ENCODE peak calls at places on chromosomes 12 and 14, in six cellular contexts. I is A549; N is lower leg skin; K is heart left ventricle; G is CD8-positive, alpha-beta T cell; C is endothelial cell. D is an unnamed sample.

GRCh38 chr12:19909418-19909817 is 458.9 kb upstream of the PDE3A start:
- DNase-seq in I (no peak), N (no peak), K (no peak), G (no peak), C (no peak), D (no peak)

GRCh38 chr12:76374395-76375020 is 26.3 kb upstream of the BBS10 start:
- DNase-seq in I (peak), N (no peak), K (no peak), G (no peak), C (no peak), D (peak)

GRCh38 chr12:109640961-109641360 is 67.4 kb downstream of the MVK start:
- DNase-seq in I (no peak), N (no peak), K (no peak), G (no peak), C (no peak), D (no peak)

GRCh38 chr14:102683399-102684275 is 91.2 kb downstream of the RCOR1 start:
- DNase-seq in I (no peak), N (no peak), K (no peak), G (no peak), C (no peak), D (no peak)

GRCh38 chr14:90567991-90568390 is 171.2 kb downstream of the CALM1 start:
- DNase-seq in I (no peak), N (no peak), K (no peak), G (no peak), C (no peak), D (no peak)

GRCh38 chr12:71223139-71223538 is 65.3 kb upstream of the TSPAN8 start:
- DNase-seq in I (no peak), N (no peak), K (no peak), G (no peak), C (no peak), D (no peak)

GRCh38 chr12:77615331-77615730 is 215.4 kb upstream of the NAV3 start:
- DNase-seq in I (peak), N (no peak), K (no peak), G (no peak), C (no peak), D (peak)

GRCh38 chr12:110279976-110280783 is 867 bp upstream of the ATP2A2 start:
- DNase-seq in I (peak), N (peak), K (peak), G (peak), C (peak), D (peak)

GRCh38 chr14:57352771-57353170 is 37.6 kb upstream of the NAA30 start:
- DNase-seq in I (no peak), N (no peak), K (no peak), G (no peak), C (no peak), D (no peak)

GRCh38 chr14:56659964-56660551 is 80.5 kb downstream of the TMEM260 start:
- DNase-seq in I (peak), N (no peak), K (no peak), G (no peak), C (no peak), D (peak)

GRCh38 chr12:6788972-6789905 is at the start of gene CD4:
- DNase-seq in I (no peak), N (peak), K (peak), G (no peak), C (no peak), D (no peak)

GRCh38 chr12:102321305-102322082 is 123.9 kb upstream of the PMCH start:
- DNase-seq in I (no peak), N (no peak), K (no peak), G (no peak), C (no peak), D (no peak)

GRCh38 chr14:92747701-92748258 is 647 bp downstream of the LGMN start:
- DNase-seq in I (no peak), N (no peak), K (no peak), G (no peak), C (no peak), D (peak)

GRCh38 chr12:55696141-55696540 is 11.6 kb downstream of the ITGA7 start:
- DNase-seq in I (no peak), N (peak), K (no peak), G (no peak), C (no peak), D (no peak)

DNA sequence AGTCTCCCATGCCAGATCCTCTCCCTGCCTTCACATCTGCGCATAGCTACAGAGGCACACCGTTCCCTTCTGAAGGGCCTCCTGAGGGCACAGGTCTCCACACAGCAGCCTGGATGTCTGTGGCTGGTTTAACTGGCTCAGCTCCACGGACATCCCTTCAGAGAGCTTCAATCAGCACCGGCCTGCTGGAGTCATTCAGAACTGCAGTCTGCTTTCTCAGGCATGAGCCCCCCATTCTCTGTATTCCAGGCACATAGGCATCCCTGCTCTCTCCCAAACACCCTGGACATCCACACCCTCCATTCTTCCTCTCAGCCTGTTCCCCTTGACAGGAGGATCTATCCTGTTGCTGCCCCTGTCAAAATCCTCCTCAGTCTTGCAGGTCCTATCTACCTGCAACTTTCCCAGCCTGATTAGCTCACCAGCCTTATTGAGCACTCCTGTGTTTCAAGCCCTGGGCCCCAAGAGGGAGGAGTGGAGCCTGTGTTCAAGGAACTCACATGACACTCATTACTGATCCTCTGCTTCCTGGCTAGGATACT is 2.9 kb upstream of the DHRS2 start:
- DNase-seq in I (no peak), N (peak), K (no peak), G (no peak), C (peak), D (no peak)
- TF ChIP-seq CTCF in I (no peak), N (no peak), K (no peak), G (no peak), C (peak), D (no peak)

GRCh38 chr12:51924551-51925399 is 17.5 kb downstream of the ACVRL1 start:
- DNase-seq in I (no peak), N (peak), K (no peak), G (no peak), C (no peak), D (no peak)

GRCh38 chr12:51923506-51924365 is 16.4 kb downstream of the ACVRL1 start:
- DNase-seq in I (no peak), N (peak), K (peak), G (peak), C (peak), D (peak)

GRCh38 chr12:51925400-51926063 is 18.2 kb downstream of the ACVRL1 start:
- DNase-seq in I (no peak), N (peak), K (no peak), G (no peak), C (no peak), D (peak)

GRCh38 chr12:51926064-51926632 is 18.8 kb downstream of the ACVRL1 start:
- DNase-seq in I (no peak), N (peak), K (no peak), G (no peak), C (peak), D (no peak)

GRCh38 chr12:51926718-51927117 is 19.4 kb downstream of the ACVRL1 start:
- DNase-seq in I (peak), N (peak), K (no peak), G (peak), C (peak), D (peak)
- TF ChIP-seq CTCF in I (peak), N (no peak), K (peak), G (peak), C (peak), D (peak)

DNA sequence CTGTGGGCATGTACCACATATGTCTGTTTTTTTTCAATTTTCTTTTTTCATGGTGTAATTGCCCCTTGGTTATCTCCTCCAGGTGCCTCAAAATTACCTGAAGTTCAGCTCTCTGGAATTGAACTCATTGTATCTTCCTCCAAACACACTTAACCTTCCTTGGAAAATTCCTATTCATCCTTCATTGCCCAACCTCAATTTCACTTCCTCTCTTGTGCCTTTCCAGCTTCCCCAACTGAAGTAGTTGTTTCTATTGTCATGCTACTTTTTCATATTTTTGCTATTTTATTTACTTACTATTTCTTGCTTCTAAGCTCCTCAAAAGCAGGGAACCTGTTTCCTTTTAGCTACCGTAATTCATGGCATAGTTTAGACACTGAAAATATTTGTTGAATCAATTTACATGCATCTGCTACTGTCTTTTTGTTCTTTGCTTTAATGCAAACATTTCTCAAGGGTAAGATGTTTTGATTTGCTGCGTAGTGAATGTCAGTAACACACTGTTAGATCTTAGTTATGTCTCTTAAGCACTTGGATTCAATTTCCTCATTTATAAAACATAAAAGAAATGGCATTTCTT is 37.0 kb upstream of the STXBP6 start:
- DNase-seq in I (no peak), N (no peak), K (no peak), G (no peak), C (no peak), D (no peak)
- TF ChIP-seq CTCF in I (no peak), N (no peak), K (no peak), G (no peak), C (no peak), D (no peak)

DNA sequence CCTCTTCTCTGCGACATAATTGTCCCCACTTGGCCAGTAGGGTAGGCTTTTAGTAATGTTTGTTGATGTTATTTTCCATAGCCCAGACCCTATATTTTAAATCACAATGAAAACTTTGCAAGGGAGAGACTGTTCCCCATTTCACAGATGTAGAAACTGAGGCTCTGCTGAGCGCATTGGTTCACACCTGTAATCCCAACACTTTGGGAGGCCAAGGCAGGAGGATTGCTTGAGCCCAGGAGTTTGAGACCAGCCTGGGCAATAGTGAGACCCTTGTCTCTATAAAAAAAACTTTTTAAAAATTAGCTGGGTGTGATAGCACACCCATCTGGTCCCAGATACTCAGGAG is 114.8 kb downstream of the DIP2B start:
- DNase-seq in I (no peak), N (no peak), K (no peak), G (no peak), C (no peak), D (no peak)
- TF ChIP-seq CTCF in I (no peak), N (no peak), K (no peak), G (no peak), C (no peak), D (no peak)

DNA sequence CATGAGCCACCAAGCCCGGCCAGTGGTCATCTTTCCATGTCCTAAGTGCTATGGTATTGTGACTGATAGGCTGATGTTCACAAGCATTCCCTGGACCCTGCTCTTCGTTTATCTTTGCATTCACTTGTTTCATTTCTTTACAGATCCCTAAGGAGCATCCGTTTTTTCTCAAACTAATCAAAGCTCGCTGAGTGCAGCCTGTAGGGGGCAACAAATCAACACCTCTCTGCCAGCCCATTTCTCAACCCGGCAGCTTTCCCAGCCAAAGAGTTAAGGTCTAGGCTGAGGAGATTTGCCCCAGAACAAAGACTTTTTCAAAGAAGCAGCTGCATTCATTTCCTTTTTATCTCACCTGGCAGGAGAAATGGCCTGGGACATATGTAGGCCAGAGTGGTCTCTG is 12.1 kb downstream of the SIRT4 start:
- DNase-seq in I (peak), N (no peak), K (no peak), G (no peak), C (peak), D (peak)
- TF ChIP-seq CTCF in I (peak), N (no peak), K (no peak), G (no peak), C (peak), D (peak)

GRCh38 chr12:100439797-100440196 is 33.9 kb upstream of the NR1H4 start:
- DNase-seq in I (no peak), N (no peak), K (no peak), G (no peak), C (no peak), D (no peak)

GRCh38 chr12:100435948-100436347 is 37.7 kb upstream of the NR1H4 start:
- DNase-seq in I (no peak), N (no peak), K (no peak), G (no peak), C (no peak), D (no peak)

GRCh38 chr12:100437038-100437841 is 36.4 kb upstream of the NR1H4 start:
- DNase-seq in I (no peak), N (no peak), K (no peak), G (no peak), C (no peak), D (no peak)

GRCh38 chr12:100434177-100434576 is 39.5 kb upstream of the NR1H4 start:
- DNase-seq in I (no peak), N (no peak), K (no peak), G (no peak), C (no peak), D (no peak)
- TF ChIP-seq CTCF in I (no peak), N (no peak), K (no peak), G (no peak), C (no peak), D (no peak)

GRCh38 chr12:124368421-124369032 is 73.6 kb downstream of the RFLNA start:
- DNase-seq in I (no peak), N (no peak), K (no peak), G (no peak), C (no peak), D (no peak)
- TF ChIP-seq CTCF in I (peak), N (no peak), K (no peak), G (no peak), C (no peak), D (no peak)

GRCh38 chr14:75214558-75214957 is 38.1 kb upstream of the TMED10 start:
- DNase-seq in I (no peak), N (no peak), K (no peak), G (no peak), C (no peak), D (no peak)

GRCh38 chr14:75220097-75220496 is 43.7 kb upstream of the TMED10 start:
- DNase-seq in I (no peak), N (no peak), K (no peak), G (no peak), C (no peak), D (peak)

GRCh38 chr14:75215520-75215919 is 39.1 kb upstream of the TMED10 start:
- DNase-seq in I (no peak), N (no peak), K (no peak), G (no peak), C (no peak), D (no peak)

GRCh38 chr14:75216427-75217006 is 40.1 kb upstream of the TMED10 start:
- DNase-seq in I (no peak), N (no peak), K (no peak), G (no peak), C (no peak), D (no peak)

GRCh38 chr14:75217508-75218206 is 41.2 kb upstream of the TMED10 start:
- DNase-seq in I (no peak), N (no peak), K (no peak), G (no peak), C (no peak), D (no peak)
- TF ChIP-seq CTCF in I (no peak), N (no peak), K (no peak), G (no peak), C (no peak), D (no peak)